ENCODE peak calls at places on chromosomes 4 and X, in six cellular contexts. T is vagina, E is colonic mucosa, F is fibroblast of lung, S is body of pancreas, U is endothelial cell. L is an unnamed sample.

GRCh38 chrX:120262781-120263719 is 12.4 kb downstream of the ZBTB33 start:
- DNase-seq in T (no peak), E (no peak), F (no peak), S (no peak), U (no peak), L (no peak)

GRCh38 chr4:164956766-164957643 is 20.5 kb downstream of the TRIM61 start:
- DNase-seq in T (no peak), E (peak), F (peak), S (peak), U (peak), L (peak)

GRCh38 chr4:84479663-84480062 is 19.4 kb downstream of the NKX6-1 start:
- DNase-seq in T (no peak), E (no peak), F (no peak), S (no peak), U (no peak), L (no peak)

GRCh38 chr4:155708782-155709181 is 42.1 kb downstream of the GUCY1A1 start:
- DNase-seq in T (no peak), E (no peak), F (no peak), S (no peak), U (no peak), L (no peak)

GRCh38 chrX:131812847-131813825 is 210.0 kb upstream of the STK26 start:
- DNase-seq in T (no peak), E (peak), F (peak), S (no peak), U (no peak), L (no peak)

GRCh38 chr4:6381571-6382123 is 90.8 kb downstream of the PPP2R2C start:
- DNase-seq in T (no peak), E (no peak), F (no peak), S (no peak), U (no peak), L (no peak)

GRCh38 chrX:13697440-13697839 is 8.5 kb downstream of the RAB9A start:
- DNase-seq in T (no peak), E (no peak), F (no peak), S (no peak), U (no peak), L (no peak)

GRCh38 chr4:616911-617643 is 8.3 kb upstream of the PDE6B start:
- DNase-seq in T (no peak), E (no peak), F (no peak), S (no peak), U (no peak), L (no peak)

GRCh38 chrX:3345281-3346081 is 971 bp downstream of the MXRA5 start:
- DNase-seq in T (no peak), E (peak), F (peak), S (peak), U (peak), L (peak)

GRCh38 chr4:60500860-60501259 is 699.3 kb upstream of the ADGRL3 start:
- DNase-seq in T (no peak), E (no peak), F (no peak), S (no peak), U (no peak), L (no peak)

GRCh38 chr4:147103403-147103946 is 157.8 kb upstream of the TTC29 start:
- DNase-seq in T (no peak), E (no peak), F (peak), S (no peak), U (no peak), L (peak)

GRCh38 chrX:9656277-9656676 is 109.4 kb downstream of the GPR143 start:
- DNase-seq in T (no peak), E (no peak), F (no peak), S (peak), U (no peak), L (peak)

GRCh38 chrX:65601530-65602281 is 65.7 kb upstream of the MSN start:
- DNase-seq in T (no peak), E (peak), F (peak), S (peak), U (peak), L (peak)

GRCh38 chr4:152850377-152850776 is 70.6 kb downstream of the ARFIP1 start:
- DNase-seq in T (no peak), E (no peak), F (peak), S (no peak), U (peak), L (peak)

GRCh38 chr4:121736735-121737351 is 28.1 kb downstream of the SMIM43 start:
- DNase-seq in T (no peak), E (peak), F (peak), S (peak), U (peak), L (peak)

GRCh38 chr4:152486414-152487389 is 49.2 kb downstream of the FBXW7 start:
- DNase-seq in T (no peak), E (no peak), F (no peak), S (no peak), U (no peak), L (no peak)

GRCh38 chr4:182749768-182750167 is 167.4 kb downstream of the DCTD start:
- DNase-seq in T (no peak), E (no peak), F (no peak), S (no peak), U (no peak), L (no peak)

GRCh38 chr4:103645991-103646390 is 73.8 kb downstream of the TACR3 start:
- DNase-seq in T (no peak), E (no peak), F (no peak), S (no peak), U (no peak), L (no peak)

GRCh38 chrX:152821145-152821765 is 9.3 kb downstream of the CETN2 start:
- DNase-seq in T (peak), E (peak), F (peak), S (peak), U (peak), L (peak)

GRCh38 chrX:16075087-16075486 is 48.3 kb upstream of the GRPR start:
- DNase-seq in T (no peak), E (no peak), F (no peak), S (no peak), U (no peak), L (no peak)

GRCh38 chrX:134236690-134237362 is at the start of gene CCDC160:
- DNase-seq in T (no peak), E (peak), F (peak), S (peak), U (peak), L (peak)

GRCh38 chr4:10078481-10079233 is 37.9 kb downstream of the WDR1 start:
- DNase-seq in T (no peak), E (no peak), F (no peak), S (peak), U (no peak), L (no peak)

DNA sequence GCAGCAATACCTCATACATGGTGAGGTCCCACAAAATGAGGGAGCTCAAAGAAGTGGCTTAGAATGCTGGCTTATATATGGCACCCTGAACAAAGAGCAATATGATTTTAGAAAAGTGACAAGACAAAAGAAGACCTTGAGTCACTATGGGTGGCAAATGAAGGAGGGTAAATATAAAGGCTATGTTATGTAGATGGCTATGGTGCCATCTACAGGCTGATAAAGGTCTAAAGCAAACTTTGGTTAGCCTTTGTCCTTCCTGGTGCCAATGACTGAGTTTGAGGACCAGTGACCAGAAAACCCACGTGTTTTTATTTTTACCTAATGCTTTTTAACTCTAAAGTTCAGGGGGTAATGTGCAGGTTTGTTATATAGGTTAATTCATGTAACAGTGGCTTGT is 151.8 kb downstream of the CCNG2 start:
- DNase-seq in T (no peak), E (no peak), F (peak), S (no peak), U (no peak), L (peak)
- TF ChIP-seq CTCF in T (no peak), E (peak), F (peak), S (peak), U (no peak), L (peak)

DNA sequence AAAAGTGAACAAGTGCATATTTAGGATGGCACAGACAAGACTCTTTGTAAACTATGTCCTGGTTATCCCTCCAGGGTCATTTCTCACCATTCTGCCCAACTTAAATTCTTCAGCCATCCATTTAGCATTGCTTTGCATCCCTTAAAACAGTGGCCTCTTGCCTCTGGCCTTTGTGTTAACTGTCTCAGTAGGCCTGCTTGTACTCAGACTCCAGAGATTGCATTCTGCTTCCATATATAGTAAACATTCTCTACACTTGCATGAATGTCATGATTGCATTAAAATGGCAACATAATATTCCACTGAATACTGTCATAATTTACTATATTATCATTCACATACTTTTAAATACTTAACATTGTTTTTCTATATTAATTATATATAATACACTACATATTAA is 43.2 kb downstream of the NR3C2 start:
- DNase-seq in T (no peak), E (no peak), F (no peak), S (no peak), U (no peak), L (no peak)
- TF ChIP-seq CTCF in T (no peak), E (no peak), F (no peak), S (no peak), U (no peak), L (no peak)

DNA sequence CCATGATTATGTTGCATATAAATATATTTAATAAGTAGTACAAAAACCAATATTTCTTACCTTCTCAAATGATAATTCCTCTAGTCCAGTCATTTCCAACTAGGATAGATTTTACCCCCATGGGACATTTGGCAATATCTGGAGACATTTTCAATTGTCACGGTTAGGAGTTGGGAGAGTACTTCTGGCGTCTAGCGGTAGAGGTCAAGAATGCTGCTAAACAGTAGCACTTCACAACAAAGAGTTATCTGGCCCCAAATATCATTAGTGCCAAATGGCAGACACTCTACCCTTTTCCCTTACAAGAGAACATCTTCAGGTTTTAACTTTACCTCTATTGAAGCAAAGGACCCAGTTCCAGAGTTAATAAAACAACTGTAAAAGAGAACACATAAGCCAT is 168.1 kb downstream of the FAT4 start:
- DNase-seq in T (no peak), E (no peak), F (no peak), S (no peak), U (no peak), L (no peak)
- TF ChIP-seq CTCF in T (no peak), E (no peak), F (no peak), S (no peak), U (no peak), L (no peak)

DNA sequence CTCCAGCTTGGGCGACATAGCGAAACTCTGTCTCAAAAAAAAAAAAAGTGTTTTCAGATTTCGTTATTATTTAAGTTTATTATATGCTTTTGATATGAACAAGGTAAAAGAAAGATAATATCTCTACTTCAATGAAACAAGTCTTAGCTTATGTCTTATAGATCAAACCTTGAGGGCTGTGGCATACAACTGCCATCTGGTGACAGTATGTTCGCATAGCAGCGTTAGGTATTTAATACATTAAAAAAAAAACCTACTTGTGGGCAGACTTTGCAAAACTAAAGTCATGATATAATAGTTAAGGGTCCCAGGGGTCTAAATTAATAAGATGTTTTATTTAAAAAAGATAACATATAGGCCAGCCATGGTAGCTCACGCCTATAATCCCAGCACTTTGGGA is 161.2 kb upstream of the AMOT start:
- DNase-seq in T (no peak), E (no peak), F (no peak), S (no peak), U (no peak), L (no peak)
- TF ChIP-seq CTCF in T (no peak), E (no peak), F (no peak), S (no peak), U (no peak), L (no peak)

GRCh38 chrX:148956352-148956751 is 455.9 kb downstream of the AFF2 start:
- DNase-seq in T (no peak), E (no peak), F (no peak), S (no peak), U (no peak), L (no peak)

GRCh38 chrX:148960060-148960459 is 459.6 kb downstream of the AFF2 start:
- DNase-seq in T (no peak), E (no peak), F (peak), S (no peak), U (no peak), L (peak)

GRCh38 chrX:148961990-148962389 is 461.6 kb downstream of the AFF2 start:
- DNase-seq in T (no peak), E (no peak), F (no peak), S (no peak), U (no peak), L (no peak)

GRCh38 chrX:148958896-148959295 is 458.5 kb downstream of the AFF2 start:
- DNase-seq in T (no peak), E (no peak), F (no peak), S (no peak), U (no peak), L (no peak)
- TF ChIP-seq CTCF in T (no peak), E (no peak), F (no peak), S (no peak), U (no peak), L (no peak)

GRCh38 chr4:39134674-39135073 is 47.7 kb upstream of the WDR19 start:
- DNase-seq in T (no peak), E (no peak), F (no peak), S (no peak), U (no peak), L (no peak)
- TF ChIP-seq CTCF in T (no peak), E (no peak), F (no peak), S (no peak), U (no peak), L (no peak)

DNA sequence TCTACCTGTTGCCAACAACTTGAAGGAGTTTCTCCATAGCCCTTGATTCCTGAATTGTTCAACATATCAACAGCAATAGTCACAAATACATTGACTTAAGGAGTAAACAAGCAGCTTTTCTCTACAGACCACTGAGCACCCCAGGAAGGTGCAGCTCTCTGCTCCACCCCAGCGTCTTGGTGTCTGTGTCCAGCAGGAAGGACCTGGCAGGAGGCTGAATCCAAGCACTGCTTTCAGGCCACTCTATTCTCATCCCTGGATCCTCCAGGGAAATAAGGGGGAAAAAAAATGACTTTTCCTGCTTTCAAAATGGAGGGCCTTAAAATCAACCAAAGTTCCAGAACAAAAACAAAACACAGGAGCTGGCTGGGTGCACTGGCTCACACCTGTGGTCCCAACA is 160.3 kb upstream of the MAB21L2 start:
- DNase-seq in T (no peak), E (no peak), F (no peak), S (no peak), U (no peak), L (no peak)
- TF ChIP-seq CTCF in T (no peak), E (no peak), F (no peak), S (no peak), U (no peak), L (no peak)